ENCODE peak calls at places on chromosomes 16 and 17, in six cellular contexts. One of them, this sample, is unnamed.

GRCh38 chr16:57000271-57001025 is 11.1 kb downstream of the NLRC5 start:
- DNase-seq in H1: no peak
- DNase-seq in K562: no peak
- DNase-seq in HepG2: no peak
- DNase-seq in GM12878: peak; percentile 87
- DNase-seq in GM12891: no peak
- DNase-seq in this sample: no peak

GRCh38 chr17:69047368-69048263 is 13.1 kb downstream of the ABCA9 start:
- DNase-seq in H1: no peak
- DNase-seq in K562: peak; percentile 94
- DNase-seq in HepG2: peak; percentile 100
- DNase-seq in GM12878: no peak
- DNase-seq in GM12891: no peak
- DNase-seq in this sample: no peak

GRCh38 chr17:4678448-4679026 is 25.4 kb downstream of the PELP1 start:
- DNase-seq in H1: no peak
- DNase-seq in K562: peak; percentile 35
- DNase-seq in HepG2: peak; percentile 39
- DNase-seq in GM12878: no peak
- DNase-seq in GM12891: no peak
- DNase-seq in this sample: no peak

GRCh38 chr17:66964930-66965800 is 658 bp downstream of the CACNG4 start:
- DNase-seq in H1: peak; percentile 85
- DNase-seq in K562: no peak
- DNase-seq in HepG2: no peak
- DNase-seq in GM12878: no peak
- DNase-seq in GM12891: peak; percentile 55
- DNase-seq in this sample: no peak

GRCh38 chr16:68997564-68997963 is 107.9 kb upstream of the HAS3 start:
- DNase-seq in H1: no peak
- DNase-seq in K562: no peak
- DNase-seq in HepG2: no peak
- DNase-seq in GM12878: no peak
- DNase-seq in GM12891: no peak
- DNase-seq in this sample: no peak

GRCh38 chr16:82715833-82716232 is 89.1 kb downstream of the CDH13 start:
- DNase-seq in H1: no peak
- DNase-seq in K562: no peak
- DNase-seq in HepG2: no peak
- DNase-seq in GM12878: no peak
- DNase-seq in GM12891: no peak
- DNase-seq in this sample: no peak

GRCh38 chr17:47935961-47936360 is 5.4 kb upstream of the PNPO start:
- DNase-seq in H1: no peak
- DNase-seq in K562: peak; percentile 93
- DNase-seq in HepG2: no peak
- DNase-seq in GM12878: no peak
- DNase-seq in GM12891: no peak
- DNase-seq in this sample: no peak

GRCh38 chr16:28925386-28926228 is 569 bp upstream of the RABEP2 start:
- DNase-seq in H1: no peak
- DNase-seq in K562: peak; percentile 93
- DNase-seq in HepG2: peak; percentile 73
- DNase-seq in GM12878: no peak
- DNase-seq in GM12891: no peak
- DNase-seq in this sample: no peak

GRCh38 chr16:46859719-46860152 is 24.4 kb upstream of the GPT2 start:
- DNase-seq in H1: no peak
- DNase-seq in K562: peak; percentile 58
- DNase-seq in HepG2: peak; percentile 82
- DNase-seq in GM12878: no peak
- DNase-seq in GM12891: no peak
- DNase-seq in this sample: no peak

GRCh38 chr17:81250286-81251090 is 11.4 kb downstream of the NDUFAF8 start:
- DNase-seq in H1: no peak
- DNase-seq in K562: no peak
- DNase-seq in HepG2: no peak
- DNase-seq in GM12878: no peak
- DNase-seq in GM12891: no peak
- DNase-seq in this sample: no peak

GRCh38 chr16:49876716-49877129 is 20.8 kb upstream of the ZNF423 start:
- DNase-seq in H1: peak; percentile 99
- DNase-seq in K562: peak; percentile 56
- DNase-seq in HepG2: no peak
- DNase-seq in GM12878: no peak
- DNase-seq in GM12891: peak; percentile 90
- DNase-seq in this sample: peak; percentile 78

GRCh38 chr16:84842516-84843148 is 22.8 kb downstream of the CRISPLD2 start:
- DNase-seq in H1: no peak
- DNase-seq in K562: no peak
- DNase-seq in HepG2: no peak
- DNase-seq in GM12878: no peak
- DNase-seq in GM12891: no peak
- DNase-seq in this sample: no peak

GRCh38 chr17:48064638-48065037 is 16.5 kb downstream of the NFE2L1 start:
- DNase-seq in H1: no peak
- DNase-seq in K562: no peak
- DNase-seq in HepG2: peak; percentile 33
- DNase-seq in GM12878: no peak
- DNase-seq in GM12891: no peak
- DNase-seq in this sample: no peak

GRCh38 chr16:72399811-72400210 is 227.9 kb upstream of the PMFBP1 start:
- DNase-seq in H1: no peak
- DNase-seq in K562: no peak
- DNase-seq in HepG2: no peak
- DNase-seq in GM12878: no peak
- DNase-seq in GM12891: no peak
- DNase-seq in this sample: no peak

GRCh38 chr16:66741131-66741900 is 10.1 kb downstream of the DYNC1LI2 start:
- DNase-seq in H1: no peak
- DNase-seq in K562: peak; percentile 40
- DNase-seq in HepG2: peak; percentile 20
- DNase-seq in GM12878: no peak
- DNase-seq in GM12891: no peak
- DNase-seq in this sample: no peak

GRCh38 chr17:31061678-31062077 is 33.1 kb upstream of the NF1 start:
- DNase-seq in H1: peak; percentile 57
- DNase-seq in K562: peak; percentile 27
- DNase-seq in HepG2: no peak
- DNase-seq in GM12878: no peak
- DNase-seq in GM12891: no peak
- DNase-seq in this sample: no peak

GRCh38 chr16:27639588-27640276 is 89.8 kb downstream of the KATNIP start:
- DNase-seq in H1: peak; percentile 55
- DNase-seq in K562: peak; percentile 71
- DNase-seq in HepG2: peak; percentile 58
- DNase-seq in GM12878: peak; percentile 2
- DNase-seq in GM12891: peak; percentile 67
- DNase-seq in this sample: peak; percentile 58

GRCh38 chr17:2138768-2139167 is 83.9 kb downstream of the HIC1 start:
- DNase-seq in H1: no peak
- DNase-seq in K562: peak; percentile 52
- DNase-seq in HepG2: peak; percentile 34
- DNase-seq in GM12878: peak; percentile 42
- DNase-seq in GM12891: no peak
- DNase-seq in this sample: no peak

GRCh38 chr17:41600318-41600717 is 12.2 kb downstream of the KRT16 start:
- DNase-seq in H1: no peak
- DNase-seq in K562: no peak
- DNase-seq in HepG2: no peak
- DNase-seq in GM12878: no peak
- DNase-seq in GM12891: no peak
- DNase-seq in this sample: no peak

GRCh38 chr16:57446530-57447141 is 549 bp downstream of the CIAPIN1 start:
- DNase-seq in H1: no peak
- DNase-seq in K562: peak; percentile 39
- DNase-seq in HepG2: no peak
- DNase-seq in GM12878: no peak
- DNase-seq in GM12891: peak; percentile 41
- DNase-seq in this sample: peak; percentile 33

GRCh38 chr17:73911726-73912359 is 267.6 kb upstream of the SDK2 start:
- DNase-seq in H1: no peak
- DNase-seq in K562: no peak
- DNase-seq in HepG2: no peak
- DNase-seq in GM12878: no peak
- DNase-seq in GM12891: no peak
- DNase-seq in this sample: no peak

GRCh38 chr17:33482636-33483035 is 189.5 kb upstream of the ASIC2 start:
- DNase-seq in H1: no peak
- DNase-seq in K562: no peak
- DNase-seq in HepG2: no peak
- DNase-seq in GM12878: no peak
- DNase-seq in GM12891: no peak
- DNase-seq in this sample: no peak

GRCh38 chr16:3812469-3813172 is 67.9 kb downstream of the CREBBP start:
- DNase-seq in H1: no peak
- DNase-seq in K562: no peak
- DNase-seq in HepG2: no peak
- DNase-seq in GM12878: no peak
- DNase-seq in GM12891: no peak
- DNase-seq in this sample: no peak

GRCh38 chr16:2022723-2023097 is 3.1 kb downstream of the NPW start:
- DNase-seq in H1: no peak
- DNase-seq in K562: peak; percentile 64
- DNase-seq in HepG2: no peak
- DNase-seq in GM12878: no peak
- DNase-seq in GM12891: no peak
- DNase-seq in this sample: no peak

GRCh38 chr17:45371414-45372324 is 54.8 kb upstream of the MAP3K14 start:
- DNase-seq in H1: peak; percentile 92
- DNase-seq in K562: no peak
- DNase-seq in HepG2: peak; percentile 89
- DNase-seq in GM12878: no peak
- DNase-seq in GM12891: no peak
- DNase-seq in this sample: no peak
- TF ChIP-seq POLR2AphosphoS5 in H1: peak; percentile 49
- TF ChIP-seq POLR2AphosphoS5 in K562: no peak
- TF ChIP-seq POLR2AphosphoS5 in HepG2: no peak
- TF ChIP-seq POLR2AphosphoS5 in GM12878: no peak
- TF ChIP-seq POLR2AphosphoS5 in GM12891: no peak
- TF ChIP-seq POLR2AphosphoS5 in this sample: no peak

DNA sequence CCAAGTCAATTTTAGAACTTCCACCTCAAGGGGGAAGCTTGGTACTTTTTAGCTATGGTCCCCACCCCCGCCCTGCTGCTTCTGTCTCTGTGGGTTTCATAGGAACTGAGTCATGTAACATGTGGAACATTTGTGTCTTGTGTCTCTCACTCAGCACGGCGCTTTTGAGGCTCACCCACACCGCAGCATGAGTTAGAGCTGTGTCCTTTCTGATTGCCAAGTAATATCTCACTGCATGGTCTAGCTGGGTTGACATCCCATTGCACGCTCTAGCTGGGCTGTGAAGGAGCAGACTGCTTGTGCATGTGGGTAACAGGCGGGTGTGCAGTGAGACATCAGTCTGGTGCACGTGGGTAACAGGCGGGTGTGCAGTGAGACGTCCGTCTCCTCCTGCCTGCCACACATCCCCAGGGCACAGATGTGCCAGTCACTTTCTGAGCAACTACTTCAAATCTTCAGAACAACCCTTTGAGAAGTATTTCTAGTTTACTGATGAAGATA is 26.4 kb upstream of the SLC7A5 start:
- DNase-seq in H1: no peak
- DNase-seq in K562: no peak
- DNase-seq in HepG2: no peak
- DNase-seq in GM12878: peak; percentile 67
- DNase-seq in GM12891: peak; percentile 48
- DNase-seq in this sample: peak; percentile 49
- TF ChIP-seq TAF1 in H1: no peak
- TF ChIP-seq TAF1 in K562: no peak
- TF ChIP-seq TAF1 in HepG2: no peak
- TF ChIP-seq TAF1 in GM12878: no peak
- TF ChIP-seq TAF1 in GM12891: no peak
- TF ChIP-seq TAF1 in this sample: no peak

GRCh38 chr17:6639651-6640535 is 618 bp downstream of the KIAA0753 start:
- DNase-seq in H1: no peak
- DNase-seq in K562: no peak
- DNase-seq in HepG2: no peak
- DNase-seq in GM12878: no peak
- DNase-seq in GM12891: no peak
- DNase-seq in this sample: no peak

GRCh38 chr17:6639014-6639650 is 1.4 kb downstream of the KIAA0753 start:
- DNase-seq in H1: no peak
- DNase-seq in K562: peak; percentile 47
- DNase-seq in HepG2: no peak
- DNase-seq in GM12878: no peak
- DNase-seq in GM12891: no peak
- DNase-seq in this sample: no peak

GRCh38 chr17:6641374-6641818 is 536 bp downstream of the TXNDC17 start:
- DNase-seq in H1: no peak
- DNase-seq in K562: peak; percentile 37
- DNase-seq in HepG2: no peak
- DNase-seq in GM12878: no peak
- DNase-seq in GM12891: no peak
- DNase-seq in this sample: no peak

GRCh38 chr17:6642592-6642991 is 1.7 kb downstream of the TXNDC17 start:
- DNase-seq in H1: no peak
- DNase-seq in K562: no peak
- DNase-seq in HepG2: no peak
- DNase-seq in GM12878: no peak
- DNase-seq in GM12891: no peak
- DNase-seq in this sample: no peak

DNA sequence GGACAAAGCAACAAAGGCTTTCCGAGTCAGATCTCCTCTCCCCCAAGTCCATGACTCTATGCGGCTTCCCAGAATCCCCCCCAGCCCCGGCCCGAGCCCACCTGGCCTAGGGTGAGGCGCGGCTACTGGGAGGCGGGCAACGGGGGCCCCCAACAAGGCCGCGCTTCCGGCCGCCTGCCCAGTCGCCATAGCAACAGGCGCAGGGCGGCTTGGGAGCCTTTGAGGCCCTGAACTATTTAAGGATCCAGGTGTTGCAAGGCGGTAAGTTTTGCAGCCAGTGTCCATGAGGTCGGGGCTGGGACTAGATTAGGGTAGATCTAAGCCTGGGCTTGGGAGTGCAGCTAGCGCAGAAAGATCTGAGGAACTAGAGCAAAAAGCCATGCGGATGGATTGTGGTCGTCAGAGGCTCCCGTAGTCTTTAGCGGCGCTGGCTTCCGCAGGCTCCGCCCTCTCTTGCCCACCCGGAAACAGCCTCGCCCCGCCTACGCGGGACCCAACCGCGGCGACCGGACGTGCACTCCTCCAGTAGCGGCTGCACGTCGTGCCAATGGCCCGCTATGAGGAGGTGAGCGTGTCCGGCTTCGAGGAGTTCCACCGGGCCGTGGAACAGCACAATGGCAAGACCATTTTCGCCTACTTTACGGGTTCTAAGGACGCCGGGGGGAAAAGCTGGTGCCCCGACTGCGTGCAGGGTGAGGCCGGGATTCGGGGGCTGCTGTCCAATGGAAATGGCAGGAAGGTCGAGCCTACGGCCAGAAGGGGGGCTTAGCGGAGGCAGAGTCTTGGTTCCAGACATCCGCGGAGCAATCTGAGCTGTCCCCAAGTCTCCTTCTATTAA is at the start of the genes KIAA0753 and TXNDC17:
- DNase-seq in H1: peak; percentile 92
- DNase-seq in K562: peak; percentile 91
- DNase-seq in HepG2: peak; percentile 79
- DNase-seq in GM12878: peak; percentile 84
- DNase-seq in GM12891: peak; percentile 76
- DNase-seq in this sample: peak; percentile 82
- TF ChIP-seq POLR2A in H1: peak; percentile 10
- TF ChIP-seq POLR2A in K562: peak; percentile 94
- TF ChIP-seq POLR2A in HepG2: peak; percentile 94
- TF ChIP-seq POLR2A in GM12878: peak; percentile 99
- TF ChIP-seq POLR2A in GM12891: peak; percentile 98
- TF ChIP-seq POLR2A in this sample: peak; percentile 97

GRCh38 chr16:86432048-86432447 is 78.3 kb upstream of the FOXF1 start:
- DNase-seq in H1: no peak
- DNase-seq in K562: no peak
- DNase-seq in HepG2: no peak
- DNase-seq in GM12878: no peak
- DNase-seq in GM12891: no peak
- DNase-seq in this sample: no peak
- TF ChIP-seq POLR2AphosphoS5 in H1: no peak
- TF ChIP-seq POLR2AphosphoS5 in K562: no peak
- TF ChIP-seq POLR2AphosphoS5 in HepG2: no peak
- TF ChIP-seq POLR2AphosphoS5 in GM12878: no peak
- TF ChIP-seq POLR2AphosphoS5 in GM12891: no peak
- TF ChIP-seq POLR2AphosphoS5 in this sample: no peak